ENCODE peak calls at places on chromosomes 7 and 10, in seven cellular contexts. I is mammary epithelial cell, L is smooth muscle cell of the brain vasculature, D is EL, X is GM12891, O is NCI-H510A, F is fibroblast of the conjunctiva. M is an unnamed sample.

GRCh38 chr10:71454347-71454746 is 57.6 kb downstream of the CDH23 start:
- DNase-seq in F (no peak), O (no peak), I (no peak), X (no peak), D (no peak), L (no peak), M (no peak)

GRCh38 chr7:80135306-80136104 is 874 bp downstream of the GNAI1 start:
- DNase-seq in D (peak), X (no peak), L (no peak), F (no peak), O (peak), I (peak), M (no peak)

GRCh38 chr10:21208666-21209316 is 311.7 kb upstream of the NEBL start:
- DNase-seq in O (no peak), D (no peak), I (peak), F (no peak), X (no peak), L (no peak), M (no peak)

GRCh38 chr7:75772081-75773077 is at the start of gene CCL26:
- DNase-seq in D (peak), I (peak), L (no peak), F (peak), X (no peak), O (no peak), M (no peak)

GRCh38 chr7:91796122-91796521 is 84.4 kb downstream of the MTERF1 start:
- DNase-seq in L (no peak), F (no peak), X (no peak), O (no peak), I (no peak), D (no peak), M (no peak)

GRCh38 chr10:132335189-132336063 is 3.4 kb downstream of the LRRC27 start:
- DNase-seq in O (no peak), I (no peak), D (no peak), X (no peak), L (no peak), F (no peak), M (no peak)

GRCh38 chr7:52168085-52168484 is 851.5 kb upstream of the COBL start:
- DNase-seq in I (no peak), F (no peak), O (no peak), L (no peak), X (no peak), D (no peak), M (no peak)

GRCh38 chr10:1410469-1411395 is 326.6 kb downstream of the ADARB2 start:
- DNase-seq in F (no peak), X (no peak), D (no peak), L (no peak), I (no peak), O (no peak), M (no peak)

GRCh38 chr10:122854648-122855047 is 9.0 kb upstream of the CUZD1 start:
- DNase-seq in F (no peak), I (peak), L (no peak), X (no peak), O (no peak), D (peak), M (no peak)

GRCh38 chr10:120988751-120989150 is 137.6 kb downstream of the WDR11 start:
- DNase-seq in O (no peak), X (no peak), D (no peak), F (no peak), L (no peak), I (no peak), M (no peak)

GRCh38 chr7:32142649-32143048 is 72.4 kb upstream of the PDE1C start:
- DNase-seq in F (no peak), D (peak), X (no peak), L (no peak), I (peak), O (no peak), M (no peak)

GRCh38 chr10:29517352-29517923 is 117.3 kb downstream of the SVIL start:
- DNase-seq in I (no peak), D (peak), O (no peak), X (no peak), F (peak), L (no peak), M (no peak)

GRCh38 chr7:107725138-107725740 is 18.7 kb upstream of the CBLL1 start:
- DNase-seq in O (no peak), F (peak), I (peak), X (peak), L (peak), D (peak), M (peak)

M was measured in pulmonary artery endothelial cell.